ENCODE peak calls at places on chromosomes 7 and 10, in ten cellular contexts. X is Peyer's patch, L is transverse colon, J is ovary, B is uterus, H is upper lobe of left lung, C is testis, A is heart left ventricle, F is IMR-90, D is A549. N is an unnamed sample.

GRCh38 chr7:123494193-123494796 is 40.1 kb downstream of the IQUB start:
- DNase-seq in F (peak), A (no peak), D (peak), C (peak), J (no peak), L (peak), B (no peak), X (no peak), H (no peak), N (no peak)

GRCh38 chr7:97871659-97872024 is 566 bp downstream of the ASNS start:
- DNase-seq in D (no peak), A (no peak), B (no peak), X (no peak), L (no peak), H (no peak), F (no peak), J (no peak), C (no peak), N (no peak)

GRCh38 chr10:128470302-128470962 is 344.2 kb upstream of the MKI67 start:
- DNase-seq in X (no peak), F (no peak), H (no peak), J (no peak), D (no peak), L (no peak), C (peak), B (no peak), A (no peak), N (no peak)

GRCh38 chr10:73218466-73219191 is 28.4 kb downstream of the DNAJC9 start:
- DNase-seq in H (no peak), C (no peak), L (no peak), B (no peak), X (no peak), J (no peak), A (no peak), F (peak), D (peak), N (no peak)

GRCh38 chr10:109866168-109866994 is 56.9 kb downstream of the XPNPEP1 start:
- DNase-seq in F (peak), D (peak), A (peak), H (no peak), B (no peak), X (no peak), L (no peak), J (no peak), C (no peak), N (no peak)

GRCh38 chr10:27646194-27646593 is 99.4 kb downstream of the MKX start:
- DNase-seq in L (no peak), B (no peak), D (no peak), X (no peak), C (no peak), F (peak), A (no peak), H (no peak), J (no peak), N (no peak)

GRCh38 chr7:105012503-105013282 is 1.3 kb upstream of the KMT2E start:
- DNase-seq in B (peak), X (peak), H (peak), J (peak), D (peak), F (peak), L (peak), A (peak), C (peak), N (peak)

GRCh38 chr10:7634142-7634894 is 32.4 kb downstream of the ITIH5 start:
- DNase-seq in C (peak), L (no peak), B (peak), A (no peak), J (no peak), D (no peak), H (no peak), F (no peak), X (no peak), N (no peak)

GRCh38 chr10:110893559-110894179 is 21.9 kb downstream of the PDCD4 start:
- DNase-seq in A (no peak), X (no peak), B (no peak), F (peak), D (peak), H (no peak), J (no peak), C (no peak), L (no peak), N (no peak)

GRCh38 chr10:87752571-87752970 is 65.5 kb downstream of the ATAD1 start:
- DNase-seq in C (no peak), H (no peak), X (no peak), B (no peak), J (no peak), L (no peak), D (no peak), F (peak), A (no peak), N (no peak)

DNA sequence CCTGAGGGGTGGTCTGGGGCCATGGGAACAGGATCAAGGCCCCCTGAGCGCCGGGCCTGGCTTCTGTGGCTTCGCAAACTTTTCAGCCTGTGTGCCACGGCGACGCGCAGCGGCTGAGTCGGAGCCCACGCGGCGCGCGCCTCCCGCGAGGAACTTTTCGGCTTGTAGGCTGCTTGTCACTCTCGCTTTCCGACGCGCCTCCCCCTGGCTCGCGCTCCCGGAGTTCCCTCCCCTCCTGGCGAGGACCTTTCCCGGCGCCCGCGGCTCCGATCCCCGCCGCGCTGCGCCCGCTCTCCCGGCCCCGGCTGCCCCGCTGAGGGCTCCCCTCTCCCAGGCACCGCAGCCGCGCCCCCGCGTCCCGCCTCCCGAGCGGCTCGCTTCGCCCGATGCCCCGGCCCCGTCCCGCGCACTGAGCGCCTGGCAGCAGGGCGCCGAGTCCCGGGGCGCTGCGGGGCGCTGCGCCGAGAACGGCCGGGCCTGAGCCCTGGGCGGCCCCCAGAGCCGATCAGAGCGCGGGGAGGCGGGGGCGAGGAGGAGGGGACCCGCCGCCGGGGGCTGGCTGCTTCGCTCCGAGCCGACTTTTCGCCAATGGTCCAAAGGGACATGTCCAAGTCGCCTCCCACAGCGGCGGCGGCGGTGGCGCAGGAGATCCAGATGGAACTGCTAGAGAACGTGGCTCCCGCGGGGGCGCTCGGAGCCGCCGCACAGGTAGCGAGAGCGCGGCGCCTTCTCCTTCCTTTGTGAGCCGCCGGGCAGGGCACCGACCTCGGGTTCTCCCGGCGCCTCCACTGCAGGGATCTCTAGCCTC is at the start of gene CACNB2:
- DNase-seq in F (peak), X (peak), L (peak), D (peak), B (peak), J (peak), H (no peak), A (peak), C (peak), N (no peak)
- TF ChIP-seq POLR2A in F (no peak), X (no peak), L (peak), D (no peak), B (no peak), J (peak), H (no peak), A (no peak), C (no peak), N (no peak)

GRCh38 chr7:128102490-128103291 is 71.5 kb upstream of the LRRC4 start:
- DNase-seq in B (no peak), J (no peak), C (no peak), H (no peak), L (no peak), X (no peak), A (no peak), D (no peak), F (no peak), N (no peak)
- TF ChIP-seq POLR2A in B (no peak), J (no peak), C (no peak), H (no peak), L (no peak), X (no peak), A (no peak), D (no peak), F (no peak), N (no peak)

GRCh38 chr7:157976406-157976805 is 611.2 kb downstream of the PTPRN2 start:
- DNase-seq in J (no peak), C (no peak), B (no peak), A (no peak), D (no peak), L (no peak), F (no peak), H (peak), X (no peak), N (no peak)
- TF ChIP-seq POLR2A in J (no peak), C (no peak), B (no peak), A (no peak), D (no peak), L (no peak), F (no peak), H (no peak), X (no peak), N (no peak)

GRCh38 chr10:100986623-100986951 is 710 bp downstream of the MRPL43 start:
- DNase-seq in B (no peak), X (peak), A (no peak), C (no peak), D (no peak), F (no peak), J (no peak), L (no peak), H (no peak), N (no peak)

GRCh38 chr10:100987685-100988049 is 324 bp downstream of the TWNK start:
- DNase-seq in F (no peak), C (no peak), H (no peak), X (no peak), L (no peak), A (no peak), J (no peak), B (no peak), D (no peak), N (no peak)

GRCh38 chr10:100988166-100988565 is 823 bp downstream of the TWNK start:
- DNase-seq in A (no peak), F (no peak), H (no peak), J (no peak), D (no peak), B (no peak), C (no peak), L (no peak), X (no peak), N (no peak)

GRCh38 chr10:100985336-100985735 is 2.0 kb downstream of the MRPL43 start:
- DNase-seq in L (no peak), A (no peak), H (no peak), C (no peak), D (no peak), X (peak), B (no peak), F (no peak), J (no peak), N (no peak)

DNA sequence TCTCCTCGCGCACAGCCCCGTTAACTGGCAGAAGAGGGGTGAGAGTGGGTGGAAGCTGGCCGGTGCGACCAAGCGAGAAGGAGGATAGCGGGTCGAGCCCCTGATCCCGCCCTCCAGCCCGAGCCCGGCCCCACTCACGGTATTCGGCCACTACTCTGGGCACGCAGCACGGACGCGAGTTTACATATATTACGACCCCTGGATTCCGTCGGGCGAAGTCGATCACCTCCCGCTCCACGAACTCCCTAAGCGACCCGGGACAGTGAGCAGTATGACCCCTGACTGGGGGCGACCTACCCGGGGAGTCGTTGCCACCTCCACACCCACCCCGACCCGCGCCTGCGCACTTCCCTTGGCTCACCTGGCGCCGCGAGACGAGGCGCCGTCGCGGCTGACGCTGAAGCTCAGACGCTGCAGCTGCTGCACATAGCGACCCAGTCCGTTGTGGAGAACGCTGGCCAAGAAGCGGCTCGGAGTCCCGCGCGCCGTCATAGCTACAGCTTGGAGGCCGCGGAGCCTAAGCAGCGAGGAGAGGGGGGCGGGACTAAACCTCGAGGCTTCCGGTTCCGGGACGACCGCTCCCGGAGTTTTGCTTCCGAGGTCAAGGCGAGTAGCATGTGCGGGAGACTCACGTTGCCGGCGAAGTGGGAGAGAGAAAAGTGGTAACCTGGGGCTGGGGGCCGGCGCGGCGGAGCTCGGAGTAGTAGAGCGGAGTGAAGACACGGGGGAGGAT is at the start of the genes MRPL43 and TWNK:
- DNase-seq in L (peak), B (peak), F (peak), X (peak), A (peak), J (peak), D (peak), H (peak), C (peak), N (peak)
- TF ChIP-seq POLR2A in L (peak), B (peak), F (no peak), X (peak), A (peak), J (peak), D (peak), H (no peak), C (no peak), N (peak)